ENCODE peak calls at places on chromosomes 5 and 9, in six cellular contexts. G is GM23338; W is stimulated activated CD8-positive, alpha-beta memory T cell treated with anti-CD3 and anti-CD28 coated beads, Interleukin-12 subunit alpha, Interleukin-12 subunit beta, amount 100 ng/mL, for 1 hour; E is stimulated activated CD4-positive, alpha-beta T cell treated with anti-CD3 and anti-CD28 coated beads, Interleukin-1b, Interleukin-23, amount 100 ng/mL, for 1 hour; K is hippocampal formation; A is H54. Y is an unnamed sample.

GRCh38 chr5:73214921-73215490 is 42.0 kb downstream of the TMEM174 start:
- DNase-seq in G (peak; percentile 20), W (no peak), E (no peak), K (no peak), A (no peak), Y (no peak)

GRCh38 chr9:115008536-115008935 is 78.1 kb upstream of the TNFSF8 start:
- DNase-seq in G (no peak), W (no peak), E (no peak), K (no peak), A (peak; percentile 88), Y (no peak)

GRCh38 chr9:106830527-106831140 is 32.3 kb upstream of the ZNF462 start:
- DNase-seq in G (no peak), W (no peak), E (no peak), K (no peak), A (no peak), Y (no peak)

GRCh38 chr5:6328173-6328572 is 50.2 kb downstream of the MED10 start:
- DNase-seq in G (peak; percentile 91), W (no peak), E (no peak), K (no peak), A (peak; percentile 22), Y (peak; percentile 90)

GRCh38 chr5:168266016-168266415 is 25.4 kb upstream of the WWC1 start:
- DNase-seq in G (no peak), W (no peak), E (no peak), K (no peak), A (no peak), Y (no peak)

GRCh38 chr9:86754581-86754980 is 192.7 kb downstream of the GAS1 start:
- DNase-seq in G (no peak), W (no peak), E (no peak), K (no peak), A (no peak), Y (no peak)

GRCh38 chr9:89537166-89537565 is 39.3 kb upstream of the SEMA4D start:
- DNase-seq in G (no peak), W (no peak), E (no peak), K (no peak), A (no peak), Y (no peak)

GRCh38 chr5:159850192-159850573 is 66.1 kb upstream of the ADRA1B start:
- DNase-seq in G (peak; percentile 27), W (no peak), E (no peak), K (no peak), A (peak; percentile 36), Y (peak; percentile 37)

GRCh38 chr9:88593537-88594185 is 58.7 kb downstream of the NXNL2 start:
- DNase-seq in G (peak; percentile 65), W (peak; percentile 30), E (no peak), K (no peak), A (no peak), Y (peak; percentile 37)

GRCh38 chr5:170164087-170164486 is 58.4 kb downstream of the FOXI1 start:
- DNase-seq in G (no peak), W (no peak), E (no peak), K (no peak), A (no peak), Y (no peak)

GRCh38 chr5:39411051-39411450 is 13.7 kb downstream of the DAB2 start:
- DNase-seq in G (no peak), W (no peak), E (no peak), K (no peak), A (no peak), Y (no peak)

GRCh38 chr5:93571111-93571977 is 9.7 kb downstream of the NR2F1-AS1 start:
- DNase-seq in G (peak; percentile 68), W (no peak), E (no peak), K (no peak), A (no peak), Y (peak; percentile 33)

GRCh38 chr5:170747851-170748250 is 35.7 kb upstream of the GABRP start:
- DNase-seq in G (peak; percentile 59), W (no peak), E (no peak), K (no peak), A (no peak), Y (peak; percentile 58)

GRCh38 chr5:52920929-52921328 is 68.2 kb upstream of the ITGA2 start:
- DNase-seq in G (no peak), W (no peak), E (no peak), K (no peak), A (no peak), Y (no peak)

GRCh38 chr9:89797970-89798369 is 193.2 kb downstream of the GADD45G start:
- DNase-seq in G (no peak), W (no peak), E (no peak), K (no peak), A (no peak), Y (no peak)

GRCh38 chr5:56346044-56346710 is 113.0 kb upstream of the ANKRD55 start:
- DNase-seq in G (no peak), W (no peak), E (no peak), K (no peak), A (no peak), Y (no peak)

GRCh38 chr5:14032944-14033343 is 88.5 kb upstream of the DNAH5 start:
- DNase-seq in G (no peak), W (no peak), E (no peak), K (no peak), A (peak; percentile 37), Y (no peak)

GRCh38 chr5:157294692-157295091 is 28.8 kb downstream of the CYFIP2 start:
- DNase-seq in G (peak; percentile 33), W (no peak), E (no peak), K (no peak), A (no peak), Y (no peak)

GRCh38 chr5:84272776-84273516 is 111.7 kb downstream of the EDIL3 start:
- DNase-seq in G (no peak), W (no peak), E (no peak), K (no peak), A (no peak), Y (no peak)

GRCh38 chr9:68702493-68702892 is 2.5 kb upstream of the PIP5K1B start:
- DNase-seq in G (no peak), W (no peak), E (no peak), K (no peak), A (no peak), Y (no peak)

GRCh38 chr5:15601274-15601673 is 101.3 kb downstream of the FBXL7 start:
- DNase-seq in G (peak; percentile 59), W (no peak), E (no peak), K (no peak), A (no peak), Y (peak; percentile 22)

GRCh38 chr9:14097215-14097614 is 216.7 kb downstream of the NFIB start:
- DNase-seq in G (peak; percentile 21), W (no peak), E (no peak), K (no peak), A (no peak), Y (no peak)

GRCh38 chr5:156879665-156880285 is 29.7 kb downstream of the PPP1R2B start:
- DNase-seq in G (no peak), W (no peak), E (no peak), K (no peak), A (no peak), Y (no peak)

GRCh38 chr5:72760259-72760658 is 56.2 kb upstream of the TNPO1 start:
- DNase-seq in G (no peak), W (no peak), E (no peak), K (no peak), A (peak; percentile 15), Y (no peak)

GRCh38 chr9:130172161-130172857 is at the start of gene NCS1:
- DNase-seq in G (peak; percentile 70), W (no peak), E (no peak), K (peak; percentile 77), A (peak; percentile 44), Y (peak; percentile 95)

GRCh38 chr9:128824911-128825310 is 4.7 kb downstream of the SPOUT1 start:
- DNase-seq in G (no peak), W (no peak), E (no peak), K (no peak), A (no peak), Y (no peak)

GRCh38 chr5:89351232-89351631 is 468.2 kb upstream of the MEF2C start:
- DNase-seq in G (no peak), W (no peak), E (no peak), K (no peak), A (no peak), Y (no peak)

GRCh38 chr9:109329274-109330258 is 8.7 kb upstream of the EPB41L4B start:
- DNase-seq in G (peak; percentile 38), W (no peak), E (no peak), K (no peak), A (peak; percentile 97), Y (peak; percentile 47)

GRCh38 chr5:172533399-172534228 is 79.3 kb upstream of the SH3PXD2B start:
- DNase-seq in G (no peak), W (no peak), E (no peak), K (no peak), A (no peak), Y (no peak)

GRCh38 chr5:16809816-16810502 is 126.1 kb downstream of the MYO10 start:
- DNase-seq in G (peak; percentile 22), W (no peak), E (no peak), K (no peak), A (no peak), Y (peak; percentile 26)

GRCh38 chr9:111866976-111867375 is 29.6 kb upstream of the UGCG start:
- DNase-seq in G (no peak), W (no peak), E (no peak), K (no peak), A (peak; percentile 12), Y (no peak)